ENCODE peak calls at places on chromosome 5, in six cellular contexts. I is activated CD8-positive, alpha-beta T cell treated with anti-CD3 and anti-CD28 coated beads for 36 hours; N is NCI-H1694; V is PC-3; Z is stimulated activated CD4-positive, alpha-beta T cell treated with anti-CD3 and anti-CD28 coated beads, Interleukin-1b, Interleukin-23, amount 100 ng/mL, for 4 hours; S is germinal center. B is an unnamed sample.

GRCh38 chr5:62143268-62144229 is 162.5 kb upstream of the KIF2A start:
- DNase-seq in I (no peak), N (peak), V (peak), Z (no peak), S (no peak), B (peak)

GRCh38 chr5:74212336-74212735 is 428.2 kb downstream of the ENC1 start:
- DNase-seq in I (peak), N (no peak), V (peak), Z (no peak), S (no peak), B (peak)

GRCh38 chr5:174617285-174617684 is 107.1 kb upstream of the MSX2 start:
- DNase-seq in I (no peak), N (no peak), V (no peak), Z (no peak), S (no peak), B (no peak)

GRCh38 chr5:132052520-132052919 is 7.9 kb upstream of the IL3 start:
- DNase-seq in I (no peak), N (no peak), V (no peak), Z (no peak), S (no peak), B (no peak)

GRCh38 chr5:172837640-172838039 is 3.6 kb downstream of the ERGIC1 start:
- DNase-seq in I (peak), N (peak), V (peak), Z (no peak), S (peak), B (no peak)

GRCh38 chr5:135488727-135489465 is 36.7 kb upstream of the TIFAB start:
- DNase-seq in I (no peak), N (peak), V (peak), Z (no peak), S (no peak), B (peak)

GRCh38 chr5:173969167-173970049 is 19.6 kb upstream of the C5orf47 start:
- DNase-seq in I (no peak), N (no peak), V (peak), Z (no peak), S (no peak), B (peak)

GRCh38 chr5:158198636-158199035 is 339.7 kb upstream of the CLINT1 start:
- DNase-seq in I (no peak), N (no peak), V (no peak), Z (no peak), S (peak), B (no peak)

GRCh38 chr5:133930061-133930823 is 38.2 kb downstream of the C5orf15 start:
- DNase-seq in I (peak), N (no peak), V (no peak), Z (peak), S (no peak), B (peak)

B was measured in MCF 10A.